ENCODE peak calls at places on chromosomes 5 and 9, in eight cellular contexts. A is heart right ventricle, Q is colonic mucosa, X is gastrocnemius medialis, C is AG04450, D is endodermal cell, N is kidney epithelial cell, H is A549. M is an unnamed sample.

GRCh38 chr5:89407053-89407452 is 524.1 kb upstream of the MEF2C start:
- DNase-seq in A (no peak), Q (no peak), X (no peak), C (no peak), D (no peak), N (no peak), H (no peak), M (no peak)

GRCh38 chr5:95983067-95983466 is 21.4 kb upstream of the ELL2 start:
- DNase-seq in A (no peak), Q (no peak), X (no peak), C (no peak), D (no peak), N (no peak), H (no peak), M (no peak)

GRCh38 chr5:127176769-127177168 is 103.5 kb upstream of the C5orf63 start:
- DNase-seq in A (no peak), Q (no peak), X (no peak), C (no peak), D (no peak), N (no peak), H (no peak), M (no peak)

GRCh38 chr5:6686916-6687409 is 26.3 kb upstream of the TENT4A start:
- DNase-seq in A (no peak), Q (no peak), X (no peak), C (no peak), D (peak; percentile 86), N (no peak), H (no peak), M (no peak)

GRCh38 chr9:95508242-95508967 is 8.4 kb downstream of the PTCH1 start:
- DNase-seq in A (no peak), Q (no peak), X (no peak), C (no peak), D (peak; percentile 68), N (no peak), H (peak; percentile 25), M (no peak)

GRCh38 chr9:14515564-14516198 is 177.6 kb downstream of the ZDHHC21 start:
- DNase-seq in A (no peak), Q (no peak), X (peak; percentile 62), C (no peak), D (peak; percentile 88), N (no peak), H (no peak), M (no peak)

GRCh38 chr9:127887792-127888191 is 10.3 kb upstream of the AK1 start:
- DNase-seq in A (no peak), Q (no peak), X (no peak), C (no peak), D (peak; percentile 45), N (no peak), H (peak; percentile 56), M (no peak)

GRCh38 chr9:111838439-111838838 is 43.7 kb upstream of the SHOC1 start:
- DNase-seq in A (no peak), Q (no peak), X (no peak), C (no peak), D (no peak), N (no peak), H (no peak), M (no peak)

GRCh38 chr5:3349704-3350565 is 245.7 kb upstream of the IRX1 start:
- DNase-seq in A (no peak), Q (no peak), X (no peak), C (no peak), D (peak; percentile 29), N (no peak), H (no peak), M (no peak)

GRCh38 chr5:139796061-139796806 is 626 bp downstream of the PSD2 start:
- DNase-seq in A (no peak), Q (no peak), X (no peak), C (no peak), D (peak; percentile 68), N (no peak), H (no peak), M (no peak)

GRCh38 chr9:94675008-94675841 is 35.9 kb upstream of the FBP1 start:
- DNase-seq in A (no peak), Q (no peak), X (no peak), C (no peak), D (no peak), N (no peak), H (no peak), M (no peak)

GRCh38 chr9:36145970-36146369 is 9.4 kb downstream of the GLIPR2 start:
- DNase-seq in A (no peak), Q (no peak), X (no peak), C (no peak), D (no peak), N (no peak), H (no peak), M (no peak)

GRCh38 chr5:159825551-159826051 is 90.7 kb upstream of the ADRA1B start:
- DNase-seq in A (no peak), Q (no peak), X (peak; percentile 52), C (no peak), D (no peak), N (no peak), H (peak; percentile 44), M (no peak)

GRCh38 chr9:14301582-14301981 is 12.4 kb downstream of the NFIB start:
- DNase-seq in A (no peak), Q (no peak), X (no peak), C (no peak), D (no peak), N (no peak), H (no peak), M (no peak)

GRCh38 chr5:151881626-151882225 is 42.9 kb downstream of the GLRA1 start:
- DNase-seq in A (no peak), Q (no peak), X (no peak), C (no peak), D (no peak), N (no peak), H (no peak), M (no peak)

GRCh38 chr5:128216860-128217531 is 133.4 kb downstream of the SLC12A2 start:
- DNase-seq in A (peak; percentile 24), Q (no peak), X (no peak), C (no peak), D (no peak), N (peak; percentile 86), H (no peak), M (no peak)

GRCh38 chr5:138911441-138911840 is 36.3 kb upstream of the LRRTM2 start:
- DNase-seq in A (no peak), Q (no peak), X (no peak), C (no peak), D (no peak), N (no peak), H (no peak), M (no peak)

GRCh38 chr9:77987104-77987656 is 44.4 kb downstream of the GNAQ start:
- DNase-seq in A (no peak), Q (no peak), X (no peak), C (no peak), D (no peak), N (no peak), H (no peak), M (no peak)

GRCh38 chr5:175466700-175467318 is 11.6 kb upstream of the SFXN1 start:
- DNase-seq in A (no peak), Q (no peak), X (peak; percentile 13), C (no peak), D (no peak), N (no peak), H (no peak), M (no peak)

GRCh38 chr5:150609843-150610584 is 30.4 kb upstream of the SYNPO start:
- DNase-seq in A (peak; percentile 88), Q (peak; percentile 63), X (peak; percentile 89), C (no peak), D (no peak), N (no peak), H (no peak), M (peak; percentile 75)

DNA sequence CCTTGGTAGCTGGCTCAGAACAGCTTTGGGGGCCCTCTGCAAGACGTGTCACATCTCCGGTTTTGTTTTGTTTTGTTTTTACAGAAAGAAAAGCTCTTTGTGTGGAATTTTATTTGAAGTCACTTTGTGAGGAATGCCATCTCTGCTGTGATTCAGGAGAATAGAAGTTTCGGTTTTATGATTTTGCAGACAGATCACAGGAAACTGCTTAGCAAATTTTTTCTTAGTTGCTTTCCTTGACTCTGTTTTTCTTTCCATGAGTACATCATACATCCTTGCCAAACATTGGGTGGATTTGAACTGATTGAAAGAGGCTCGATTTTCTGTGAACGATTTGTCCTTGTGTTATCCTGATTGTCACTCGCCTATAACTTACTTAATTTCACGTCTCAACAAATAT is 5.1 kb downstream of the SEMA5A start:
- DNase-seq in A (no peak), Q (no peak), X (no peak), C (no peak), D (no peak), N (no peak), H (no peak), M (no peak)
- TF ChIP-seq CTCF in A (no peak), Q (no peak), X (no peak), C (no peak), D (no peak), N (no peak), H (no peak), M (no peak)

GRCh38 chr5:16464664-16465543 is 696 bp downstream of the ZNF622 start:
- DNase-seq in A (no peak), Q (no peak), X (no peak), C (no peak), D (peak; percentile 46), N (no peak), H (no peak), M (no peak)
- H3K4me3 ChIP-seq in A (peak overlapping the region; percentile 92), Q (peak overlapping the region; percentile 95), X (peak overlapping the region; percentile 92), C (peak overlapping the region; percentile 92), D (peak overlapping the region; percentile 93), N (peak overlapping the region; percentile 65), H (peak overlapping the region; percentile 80), M (peak overlapping the region; percentile 95)

GRCh38 chr5:81239613-81240012 is 6.5 kb downstream of the CKMT2 start:
- DNase-seq in A (no peak), Q (no peak), X (no peak), C (no peak), D (no peak), N (no peak), H (no peak), M (no peak)
- TF ChIP-seq CTCF in A (no peak), Q (no peak), X (no peak), C (no peak), D (no peak), N (no peak), H (no peak), M (no peak)

GRCh38 chr5:64318175-64318574 is 152.5 kb downstream of the RNF180 start:
- DNase-seq in A (no peak), Q (no peak), X (no peak), C (no peak), D (no peak), N (no peak), H (no peak), M (no peak)
- H3K4me3 ChIP-seq in A (no peak overlapping the region), Q (no peak overlapping the region), X (no peak overlapping the region), C (no peak overlapping the region), D (no peak overlapping the region), N (no peak overlapping the region), H (no peak overlapping the region), M (no peak overlapping the region)

M was measured in thoracic aorta.